ENCODE peak calls at places on chromosomes 4 and X, in ten cellular contexts. N is AG04449; T is CD8-positive, alpha-beta memory T cell; R is HFF-Myc; H is AG10803; S is fibroblast of villous mesenchyme; Y is cardiac fibroblast; X is fibroblast of lung; B is aorta; P is Jurkat, Clone E6-1. G is an unnamed sample.

GRCh38 chr4:86961103-86961502 is 26.3 kb downstream of the AFF1 start:
- DNase-seq in N (no peak), T (no peak), R (no peak), H (no peak), S (no peak), Y (no peak), X (no peak), B (no peak), P (no peak), G (no peak)

GRCh38 chr4:4627111-4627510 is 85.3 kb upstream of the STX18 start:
- DNase-seq in N (no peak), T (no peak), R (no peak), H (no peak), S (no peak), Y (no peak), X (no peak), B (no peak), P (no peak), G (no peak)

GRCh38 chrX:38561126-38561868 is at the start of gene TSPAN7:
- DNase-seq in N (no peak), T (peak; percentile 66), R (no peak), H (peak; percentile 36), S (peak; percentile 33), Y (peak; percentile 69), X (peak; percentile 50), B (peak; percentile 92), P (peak; percentile 81), G (peak; percentile 56)

GRCh38 chr4:160020804-160021203 is 917.9 kb downstream of the RAPGEF2 start:
- DNase-seq in N (no peak), T (no peak), R (no peak), H (no peak), S (no peak), Y (no peak), X (no peak), B (no peak), P (no peak), G (no peak)

GRCh38 chr4:15118281-15118680 is 116.0 kb downstream of the CPEB2 start:
- DNase-seq in N (peak; percentile 37), T (no peak), R (no peak), H (peak; percentile 57), S (no peak), Y (no peak), X (peak; percentile 48), B (no peak), P (no peak), G (no peak)

GRCh38 chr4:157023941-157024340 is 52.0 kb upstream of the GLRB start:
- DNase-seq in N (no peak), T (no peak), R (no peak), H (no peak), S (no peak), Y (no peak), X (no peak), B (no peak), P (no peak), G (peak; percentile 22)

GRCh38 chrX:68634649-68635227 is 12.7 kb upstream of the STARD8 start:
- DNase-seq in N (peak; percentile 31), T (no peak), R (no peak), H (peak; percentile 56), S (no peak), Y (no peak), X (no peak), B (no peak), P (no peak), G (no peak)

GRCh38 chrX:45527834-45528233 is 327.2 kb upstream of the DIPK2B start:
- DNase-seq in N (no peak), T (no peak), R (no peak), H (peak; percentile 39), S (peak; percentile 37), Y (peak; percentile 32), X (peak; percentile 20), B (no peak), P (no peak), G (peak; percentile 81)

DNA sequence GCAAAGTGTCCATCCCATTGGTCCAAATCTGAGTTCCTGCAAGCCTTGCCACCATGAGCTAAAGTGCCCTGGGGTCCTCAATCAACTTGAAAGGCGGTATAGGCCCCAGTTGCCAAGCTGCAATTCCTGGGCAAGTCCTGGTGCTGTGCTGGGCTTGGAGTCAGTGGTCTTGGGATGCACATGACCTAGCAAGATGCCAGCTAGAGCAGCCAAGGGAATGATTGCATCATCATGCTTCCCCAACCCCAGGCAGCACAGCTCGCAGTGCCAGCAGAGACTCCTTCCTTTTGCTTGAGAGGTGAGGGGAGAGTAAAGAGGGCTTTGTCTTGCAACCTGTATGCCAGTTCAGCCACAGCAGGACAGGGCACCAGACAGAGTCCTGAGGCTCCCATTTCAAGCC is 50.5 kb downstream of the KCNIP4 start:
- DNase-seq in N (no peak), T (no peak), R (no peak), H (no peak), S (no peak), Y (no peak), X (no peak), B (no peak), P (no peak), G (no peak)
- H3K4me3 ChIP-seq in N (no peak overlapping the region), T (no peak overlapping the region), R (no peak overlapping the region), H (no peak overlapping the region), S (no peak overlapping the region), Y (no peak overlapping the region), X (no peak overlapping the region), B (no peak overlapping the region), P (no peak overlapping the region), G (no peak overlapping the region)

DNA sequence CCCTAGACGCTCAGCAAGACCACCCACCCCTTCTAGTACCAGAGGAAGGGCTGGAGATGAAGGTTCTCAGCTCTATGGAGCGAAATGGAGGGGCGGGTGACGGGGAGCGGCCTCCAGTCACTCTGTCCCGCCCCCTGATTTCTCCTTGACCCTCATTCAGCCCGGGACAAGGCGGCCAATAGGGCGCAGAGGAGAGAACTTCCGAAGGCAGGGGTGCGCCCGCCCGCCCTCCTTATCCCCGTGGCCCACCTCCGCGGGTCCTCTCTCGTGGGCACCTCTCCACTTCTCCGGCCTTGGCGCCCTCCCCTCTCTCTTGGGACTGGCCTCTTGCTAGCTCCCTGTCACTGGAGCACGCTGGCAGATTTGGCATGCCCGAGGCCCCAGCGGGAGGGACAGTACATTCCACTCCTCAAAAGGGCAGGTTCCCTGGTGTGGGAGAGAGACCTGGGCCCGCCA is 1.1 kb upstream of the SEPTIN6 start:
- DNase-seq in N (no peak), T (no peak), R (no peak), H (no peak), S (no peak), Y (no peak), X (no peak), B (no peak), P (no peak), G (no peak)
- H3K4me3 ChIP-seq in N (no peak overlapping the region), T (no peak overlapping the region), R (peak overlapping the region; percentile 59), H (no peak overlapping the region), S (no peak overlapping the region), Y (no peak overlapping the region), X (no peak overlapping the region), B (no peak overlapping the region), P (peak overlapping the region; percentile 61), G (no peak overlapping the region)

GRCh38 chr4:55634417-55635128 is 1.5 kb downstream of the NMU start:
- DNase-seq in N (no peak), T (no peak), R (no peak), H (no peak), S (no peak), Y (no peak), X (no peak), B (no peak), P (no peak), G (no peak)

GRCh38 chr4:55635282-55635681 is 816 bp downstream of the NMU start:
- DNase-seq in N (no peak), T (no peak), R (no peak), H (no peak), S (no peak), Y (no peak), X (no peak), B (no peak), P (no peak), G (no peak)

GRCh38 chr4:55636622-55636999 is 513 bp upstream of the NMU start:
- DNase-seq in N (no peak), T (no peak), R (no peak), H (no peak), S (no peak), Y (no peak), X (no peak), B (no peak), P (no peak), G (no peak)

GRCh38 chr4:55635760-55636621 is at the start of gene NMU:
- DNase-seq in N (no peak), T (peak; percentile 17), R (no peak), H (no peak), S (no peak), Y (peak; percentile 5), X (peak; percentile 29), B (peak; percentile 77), P (no peak), G (peak; percentile 14)

DNA sequence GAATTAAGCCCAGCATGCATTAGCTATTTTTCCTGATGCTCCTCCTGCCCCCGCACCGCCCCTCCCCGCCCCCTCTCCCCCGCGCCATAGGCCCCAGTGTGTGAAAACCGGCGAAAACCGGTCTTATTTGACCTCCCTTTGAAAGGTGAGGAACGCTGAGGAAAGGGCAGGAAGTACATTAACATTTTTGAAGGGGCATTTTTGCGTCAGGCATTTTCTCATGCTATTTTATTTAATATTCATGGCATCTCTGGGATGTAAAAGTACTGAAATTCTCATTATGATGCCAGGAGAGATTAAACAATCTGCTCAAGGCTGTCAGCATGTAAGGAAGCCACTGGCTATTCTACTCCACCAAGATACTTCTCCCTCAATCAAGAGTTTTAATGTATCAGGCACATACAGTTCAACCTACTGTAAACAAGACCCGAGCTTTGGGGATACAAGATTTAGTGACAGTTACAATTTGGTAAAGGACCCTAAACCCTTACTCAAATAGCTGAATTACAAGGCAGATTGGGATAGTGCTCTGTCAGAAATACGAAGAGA is 1.2 kb upstream of the NMU start:
- DNase-seq in N (no peak), T (no peak), R (no peak), H (no peak), S (no peak), Y (no peak), X (no peak), B (no peak), P (no peak), G (no peak)
- H3K4me3 ChIP-seq in N (no peak overlapping the region), T (no peak overlapping the region), R (no peak overlapping the region), H (no peak overlapping the region), S (no peak overlapping the region), Y (no peak overlapping the region), X (no peak overlapping the region), B (no peak overlapping the region), P (no peak overlapping the region), G (no peak overlapping the region)

GRCh38 chr4:152724494-152724893 is 44.7 kb upstream of the TMEM154 start:
- DNase-seq in N (no peak), T (no peak), R (no peak), H (no peak), S (no peak), Y (no peak), X (no peak), B (no peak), P (no peak), G (no peak)

GRCh38 chr4:152715076-152715475 is 35.3 kb upstream of the TMEM154 start:
- DNase-seq in N (no peak), T (no peak), R (no peak), H (no peak), S (no peak), Y (no peak), X (no peak), B (no peak), P (no peak), G (no peak)

GRCh38 chr4:152723236-152723635 is 43.4 kb upstream of the TMEM154 start:
- DNase-seq in N (no peak), T (no peak), R (no peak), H (no peak), S (no peak), Y (no peak), X (no peak), B (no peak), P (no peak), G (no peak)

GRCh38 chr4:152719291-152719690 is 39.5 kb upstream of the TMEM154 start:
- DNase-seq in N (no peak), T (no peak), R (no peak), H (no peak), S (no peak), Y (no peak), X (no peak), B (no peak), P (no peak), G (no peak)

DNA sequence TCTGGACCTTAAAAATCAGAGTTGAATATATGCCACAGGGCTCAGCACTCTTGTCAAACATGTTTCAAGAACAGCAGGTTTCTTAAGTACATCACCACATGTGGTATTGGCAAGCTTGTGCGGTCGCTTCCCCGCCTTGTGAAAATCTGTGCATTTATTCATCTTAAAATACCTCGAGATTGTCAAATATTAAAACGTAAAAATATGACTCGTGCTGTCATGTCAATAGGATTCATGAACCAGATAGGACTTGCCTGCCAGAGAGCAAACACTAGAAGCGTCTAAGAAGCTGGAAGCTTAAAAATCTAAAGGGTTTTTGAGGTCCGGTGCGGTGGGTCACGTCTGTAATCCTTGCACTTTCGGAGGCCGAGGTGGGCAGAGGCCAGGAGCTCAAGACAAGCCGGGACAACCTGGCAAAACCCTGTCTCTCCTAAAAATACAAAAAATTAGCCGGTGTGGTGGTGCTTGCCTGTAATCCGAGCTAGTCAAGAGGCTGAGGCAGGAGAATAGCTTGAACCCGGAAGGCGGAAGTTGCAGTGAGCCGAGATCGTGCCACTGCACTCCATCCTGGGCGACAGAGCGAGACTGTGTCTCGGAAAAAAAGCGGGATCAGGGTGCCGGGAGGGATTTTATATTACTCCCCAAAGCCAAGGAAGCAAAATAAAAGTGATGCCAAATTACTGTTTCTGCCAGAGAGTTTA is 40.2 kb upstream of the TMEM154 start:
- DNase-seq in N (no peak), T (no peak), R (no peak), H (no peak), S (no peak), Y (no peak), X (no peak), B (no peak), P (no peak), G (peak; percentile 21)
- H3K4me3 ChIP-seq in N (no peak overlapping the region), T (no peak overlapping the region), R (no peak overlapping the region), H (peak overlapping the region; percentile 10), S (peak overlapping the region; percentile 3), Y (no peak overlapping the region), X (no peak overlapping the region), B (no peak overlapping the region), P (no peak overlapping the region), G (peak overlapping the region; percentile 37)

G was measured in fibroblast of mammary gland.